ENCODE peak calls at places on chromosomes 16 and 17, in eight cellular contexts. I is A549, M is Peyer's patch, X is tibial nerve, A is heart left ventricle, N is IMR-90, U is uterus, P is ovary. V is an unnamed sample.

GRCh38 chr17:80751460-80752368 is 207.1 kb downstream of the RPTOR start:
- DNase-seq in I (no peak), M (no peak), X (no peak), A (no peak), N (peak), U (peak), P (no peak), V (no peak)

GRCh38 chr16:86722970-86723369 is 144.6 kb downstream of the FOXL1 start:
- DNase-seq in I (no peak), M (no peak), X (peak), A (no peak), N (peak), U (no peak), P (no peak), V (no peak)

GRCh38 chr17:5283531-5284315 is 1.6 kb downstream of the RABEP1 start:
- DNase-seq in I (no peak), M (no peak), X (no peak), A (no peak), N (peak), U (no peak), P (no peak), V (no peak)

GRCh38 chr16:17511340-17511739 is 40.6 kb upstream of the XYLT1 start:
- DNase-seq in I (no peak), M (no peak), X (peak), A (no peak), N (peak), U (no peak), P (no peak), V (no peak)

GRCh38 chr16:50683689-50684374 is 2.7 kb upstream of the SNX20 start:
- DNase-seq in I (no peak), M (peak), X (no peak), A (no peak), N (no peak), U (no peak), P (no peak), V (no peak)

GRCh38 chr16:58000706-58001676 is at the start of gene USB1:
- DNase-seq in I (peak), M (peak), X (peak), A (peak), N (peak), U (peak), P (peak), V (peak)

GRCh38 chr17:82367724-82368524 is 3.6 kb upstream of the UTS2R start:
- DNase-seq in I (peak), M (no peak), X (no peak), A (no peak), N (peak), U (no peak), P (no peak), V (no peak)

GRCh38 chr17:83199500-83200201 is 120.2 kb downstream of the METRNL start:
- DNase-seq in I (no peak), M (peak), X (peak), A (peak), N (peak), U (no peak), P (peak), V (no peak)

GRCh38 chr17:12769981-12770380 is 19.3 kb upstream of the ARHGAP44 start:
- DNase-seq in I (no peak), M (no peak), X (no peak), A (no peak), N (peak), U (no peak), P (no peak), V (no peak)

GRCh38 chr17:82745524-82745923 is 6.3 kb upstream of the TBCD start:
- DNase-seq in I (no peak), M (no peak), X (no peak), A (no peak), N (no peak), U (no peak), P (no peak), V (no peak)

GRCh38 chr16:88783391-88784073 is 1.5 kb downstream of the PIEZO1 start:
- DNase-seq in I (no peak), M (peak), X (peak), A (no peak), N (peak), U (no peak), P (peak), V (peak)

GRCh38 chr17:64240261-64240740 is 22.8 kb downstream of the TEX2 start:
- DNase-seq in I (no peak), M (no peak), X (no peak), A (no peak), N (peak), U (no peak), P (no peak), V (no peak)

GRCh38 chr17:69506489-69506888 is 92.0 kb downstream of the MAP2K6 start:
- DNase-seq in I (peak), M (no peak), X (no peak), A (no peak), N (no peak), U (no peak), P (no peak), V (no peak)
- H3K4me3 ChIP-seq in I (no peak), M (no peak), X (no peak), A (no peak), N (no peak), U (no peak), P (no peak), V (no peak)

GRCh38 chr17:27559506-27559931 is 71.5 kb upstream of the LGALS9 start:
- DNase-seq in I (no peak), M (no peak), X (peak), A (no peak), N (peak), U (peak), P (peak), V (peak)
- TF ChIP-seq POLR2A in I (no peak), M (no peak), X (no peak), A (no peak), N (peak), U (no peak), P (no peak), V (no peak)

GRCh38 chr16:2859686-2860265 is 1.8 kb upstream of the PRSS22 start:
- DNase-seq in I (no peak), M (no peak), X (no peak), A (no peak), N (no peak), U (no peak), P (no peak), V (no peak)

GRCh38 chr16:2857451-2858244 is at the start of gene PRSS22:
- DNase-seq in I (no peak), M (no peak), X (no peak), A (no peak), N (peak), U (no peak), P (no peak), V (no peak)

GRCh38 chr16:2856061-2856670 is 1.8 kb downstream of the PRSS22 start:
- DNase-seq in I (peak), M (no peak), X (no peak), A (no peak), N (no peak), U (no peak), P (no peak), V (no peak)

GRCh38 chr16:2856686-2857450 is 1.1 kb downstream of the PRSS22 start:
- DNase-seq in I (no peak), M (no peak), X (no peak), A (no peak), N (no peak), U (no peak), P (no peak), V (no peak)

GRCh38 chr16:2858245-2859025 is 465 bp upstream of the PRSS22 start:
- DNase-seq in I (no peak), M (no peak), X (no peak), A (no peak), N (no peak), U (no peak), P (no peak), V (no peak)
- H3K27ac ChIP-seq in I (peak), M (no peak), X (no peak), A (no peak), N (no peak), U (no peak), P (no peak), V (no peak)

GRCh38 chr17:68955181-68955841 is at the start of gene ABCA8:
- DNase-seq in I (peak), M (no peak), X (peak), A (no peak), N (peak), U (peak), P (no peak), V (peak)
- H3K4me3 ChIP-seq in I (no peak), M (peak), X (peak), A (peak), N (peak), U (peak), P (peak), V (peak)

GRCh38 chr17:38728290-38728831 is 1.8 kb upstream of the CISD3 start:
- DNase-seq in I (no peak), M (peak), X (no peak), A (no peak), N (no peak), U (no peak), P (no peak), V (no peak)

GRCh38 chr17:38731526-38732294 is 1.6 kb downstream of the CISD3 start:
- DNase-seq in I (no peak), M (no peak), X (no peak), A (no peak), N (no peak), U (no peak), P (no peak), V (no peak)

GRCh38 chr17:38730526-38731379 is 612 bp downstream of the CISD3 start:
- DNase-seq in I (peak), M (peak), X (peak), A (peak), N (peak), U (peak), P (peak), V (peak)

GRCh38 chr17:38729368-38729885 is 714 bp upstream of the CISD3 start:
- DNase-seq in I (no peak), M (no peak), X (no peak), A (no peak), N (no peak), U (no peak), P (no peak), V (no peak)

GRCh38 chr17:38729886-38730525 is at the start of gene CISD3:
- DNase-seq in I (peak), M (peak), X (peak), A (peak), N (peak), U (peak), P (peak), V (peak)
- TF ChIP-seq POLR2A in I (peak), M (no peak), X (peak), A (no peak), N (no peak), U (peak), P (peak), V (no peak)

DNA sequence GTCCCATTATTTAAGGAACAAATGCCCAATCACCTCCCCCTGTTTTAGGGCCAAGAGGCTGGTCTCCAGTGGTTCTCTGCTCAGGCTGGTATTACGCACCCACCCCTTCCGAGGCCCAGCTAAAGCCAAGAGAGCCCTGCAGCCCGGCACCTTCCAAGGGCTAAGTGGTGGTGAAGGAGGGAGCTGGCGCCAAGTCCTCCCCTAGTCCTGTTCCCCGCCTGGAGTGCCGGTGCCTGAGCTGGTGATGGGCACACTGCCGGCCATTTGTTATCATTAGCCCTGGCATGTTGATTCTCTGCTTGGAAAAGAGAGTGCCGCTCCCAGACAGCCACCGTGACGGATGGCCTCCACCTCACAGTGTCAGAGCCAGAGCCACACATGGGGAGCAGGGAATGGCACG is 31.9 kb downstream of the GRIN2C start:
- DNase-seq in I (no peak), M (no peak), X (no peak), A (no peak), N (no peak), U (no peak), P (no peak), V (no peak)
- H3K27ac ChIP-seq in I (no peak), M (no peak), X (no peak), A (no peak), N (no peak), U (no peak), P (no peak), V (no peak)

GRCh38 chr17:14297161-14297851 is 3.6 kb upstream of the HS3ST3B1 start:
- DNase-seq in I (peak), M (no peak), X (no peak), A (peak), N (no peak), U (peak), P (peak), V (no peak)
- H3K4me3 ChIP-seq in I (peak), M (peak), X (peak), A (peak), N (peak), U (no peak), P (peak), V (no peak)

DNA sequence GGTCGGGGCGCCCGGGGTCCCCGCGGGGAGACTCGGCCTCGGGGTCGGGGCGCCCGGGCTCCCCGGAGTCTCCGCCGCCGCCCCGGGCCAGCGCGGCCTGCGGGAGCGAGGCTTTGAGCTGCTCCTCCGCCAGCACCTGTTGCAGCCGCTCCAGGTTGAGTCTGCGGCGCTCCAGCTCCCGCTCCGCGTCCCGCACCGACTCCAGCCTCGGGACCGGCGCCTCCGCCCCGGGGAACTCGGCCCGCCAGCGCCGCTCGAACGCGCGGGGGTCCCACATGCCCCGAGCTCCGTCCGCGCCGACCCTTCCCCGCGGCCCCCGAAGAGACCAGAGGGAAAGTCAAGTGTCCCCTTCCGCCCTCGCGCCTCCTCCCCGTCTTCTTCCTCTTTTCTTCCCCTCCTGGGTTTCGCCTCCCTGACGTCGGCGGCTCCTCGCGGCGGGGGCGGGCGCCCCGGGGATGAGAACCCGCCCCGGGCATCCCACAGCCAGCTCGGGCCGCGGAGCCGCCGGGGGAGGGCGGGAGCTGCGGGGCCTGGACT is 40.8 kb upstream of the BHLHA9 start:
- DNase-seq in I (no peak), M (peak), X (peak), A (peak), N (no peak), U (peak), P (peak), V (peak)
- TF ChIP-seq POLR2A in I (peak), M (peak), X (peak), A (no peak), N (no peak), U (peak), P (no peak), V (no peak)